ENCODE peak calls at places on chromosomes 4 and X, in seven cellular contexts. J is tibial nerve, Z is SK-N-SH, N is A549, F is esophagus muscularis mucosa, K is stomach, D is sigmoid colon. Q is an unnamed sample.

GRCh38 chr4:17623451-17624001 is 9.1 kb downstream of the MED28 start:
- DNase-seq in J (no peak), Z (no peak), N (no peak), F (no peak), K (no peak), D (no peak), Q (no peak)

GRCh38 chrX:48890934-48891401 is 6.6 kb downstream of the TIMM17B start:
- DNase-seq in J (no peak), Z (peak; percentile 65), N (no peak), F (no peak), K (no peak), D (no peak), Q (no peak)

GRCh38 chr4:98512918-98513317 is 145.5 kb downstream of the TSPAN5 start:
- DNase-seq in J (no peak), Z (no peak), N (no peak), F (no peak), K (no peak), D (no peak), Q (no peak)

GRCh38 chrX:20066968-20067708 is 49.6 kb downstream of the MAP7D2 start:
- DNase-seq in J (no peak), Z (peak; percentile 57), N (peak; percentile 71), F (no peak), K (no peak), D (no peak), Q (no peak)

GRCh38 chr4:138595731-138596465 is 353.7 kb upstream of the SLC7A11 start:
- DNase-seq in J (no peak), Z (no peak), N (no peak), F (no peak), K (no peak), D (no peak), Q (no peak)

GRCh38 chrX:153688900-153689590 is 1.3 kb downstream of the SLC6A8 start:
- DNase-seq in J (no peak), Z (peak; percentile 79), N (no peak), F (no peak), K (peak; percentile 57), D (peak; percentile 85), Q (no peak)

GRCh38 chrX:13088155-13088485 is 43.7 kb upstream of the FAM9C start:
- DNase-seq in J (no peak), Z (no peak), N (no peak), F (no peak), K (no peak), D (no peak), Q (no peak)

GRCh38 chr4:85370400-85371032 is 104.4 kb upstream of the ARHGAP24 start:
- DNase-seq in J (no peak), Z (peak; percentile 5), N (peak; percentile 41), F (no peak), K (peak; percentile 28), D (no peak), Q (no peak)

GRCh38 chr4:137735561-137736104 is 203.3 kb upstream of the PCDH18 start:
- DNase-seq in J (no peak), Z (no peak), N (no peak), F (no peak), K (no peak), D (no peak), Q (no peak)

GRCh38 chrX:149631293-149632165 is at the start of gene TMEM185A:
- DNase-seq in J (peak; percentile 23), Z (peak; percentile 88), N (peak; percentile 57), F (no peak), K (peak; percentile 74), D (peak; percentile 85), Q (peak; percentile 78)

DNA sequence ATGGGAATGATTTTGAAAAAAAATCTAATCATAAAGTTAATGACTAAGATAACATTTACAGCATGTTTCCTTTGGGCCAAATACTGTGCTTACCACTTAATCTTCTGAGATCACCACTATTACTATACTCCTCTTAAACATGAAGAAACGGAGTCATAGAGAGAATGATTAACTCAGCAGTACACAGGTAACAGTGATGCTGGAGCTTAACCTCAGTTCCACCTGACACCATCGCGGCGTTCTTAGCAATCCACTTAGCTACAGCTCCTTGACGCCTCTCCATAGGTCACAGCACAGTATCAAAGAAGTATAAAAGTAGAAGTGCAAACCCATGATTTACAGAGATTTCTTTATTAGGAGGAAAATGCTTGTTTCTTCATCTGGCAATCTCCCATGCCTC is 592.6 kb upstream of the SLIT2 start:
- DNase-seq in J (no peak), Z (no peak), N (no peak), F (no peak), K (no peak), D (no peak), Q (no peak)
- H3K9me3 ChIP-seq in J (no peaks in the 10 kb centered on the region), Z (no peaks in the 10 kb centered on the region), N (no peaks in the 10 kb centered on the region), F (no peaks in the 10 kb centered on the region), K (no peaks in the 10 kb centered on the region), D (no peaks in the 10 kb centered on the region), Q (no peaks in the 10 kb centered on the region)

DNA sequence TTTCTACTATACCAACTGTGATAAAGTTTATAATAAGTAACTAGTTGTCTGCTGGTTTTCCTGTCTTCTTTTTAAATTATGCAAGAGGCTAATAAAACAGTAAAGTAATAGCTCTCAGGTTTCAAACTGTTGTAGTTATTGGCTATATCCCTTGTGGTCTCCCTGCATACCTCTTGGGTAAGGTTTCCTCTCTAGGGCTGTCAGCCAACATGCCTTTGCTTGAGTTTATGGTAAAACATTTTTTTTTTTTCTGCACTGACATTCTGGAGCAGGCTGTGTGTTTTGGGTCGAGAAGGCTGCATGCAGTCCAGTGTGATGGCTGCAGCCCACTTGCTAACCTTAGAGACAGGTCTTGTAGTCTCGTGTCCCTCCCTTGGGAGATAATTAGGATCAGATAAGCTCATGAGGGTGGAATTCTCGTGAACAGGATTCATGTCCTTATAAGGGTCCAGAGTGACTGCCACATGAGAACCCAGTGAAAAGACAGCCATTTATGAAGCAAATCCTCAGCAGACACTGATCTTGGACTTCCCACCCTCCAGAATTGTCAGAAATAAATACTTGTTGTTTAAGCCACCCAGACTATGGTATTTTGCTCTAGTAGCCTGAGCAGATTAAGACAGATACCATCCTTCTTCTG is 831.2 kb downstream of the CCSER1 start:
- DNase-seq in J (no peak), Z (no peak), N (peak; percentile 19), F (no peak), K (no peak), D (no peak), Q (no peak)
- TF ChIP-seq EP300 in J (no peak), Z (no peak), N (no peak), F (no peak), K (no peak), D (no peak), Q (no peak)

GRCh38 chr4:14018191-14018853 is 390.8 kb upstream of the BOD1L1 start:
- DNase-seq in J (no peak), Z (no peak), N (no peak), F (no peak), K (no peak), D (no peak), Q (no peak)
- H3K9me3 ChIP-seq in J (no peaks in the 10 kb centered on the region), Z (peaks cover 7% of the 10 kb centered on the region), N (peaks cover 18% of the 10 kb centered on the region), F (peaks cover 10% of the 10 kb centered on the region), K (no peaks in the 10 kb centered on the region), D (peaks cover 13% of the 10 kb centered on the region), Q (no peaks in the 10 kb centered on the region)

GRCh38 chr4:139892973-139893736 is 227.5 kb downstream of the MGST2 start:
- DNase-seq in J (no peak), Z (no peak), N (no peak), F (no peak), K (no peak), D (no peak), Q (no peak)

GRCh38 chr4:139899346-139899745 is 233.7 kb downstream of the MGST2 start:
- DNase-seq in J (no peak), Z (peak; percentile 58), N (no peak), F (no peak), K (no peak), D (no peak), Q (no peak)

GRCh38 chr4:139898293-139898692 is 232.7 kb downstream of the MGST2 start:
- DNase-seq in J (no peak), Z (no peak), N (no peak), F (no peak), K (no peak), D (no peak), Q (no peak)

GRCh38 chr4:139900964-139901376 is 235.4 kb downstream of the MGST2 start:
- DNase-seq in J (no peak), Z (no peak), N (no peak), F (no peak), K (no peak), D (no peak), Q (no peak)

DNA sequence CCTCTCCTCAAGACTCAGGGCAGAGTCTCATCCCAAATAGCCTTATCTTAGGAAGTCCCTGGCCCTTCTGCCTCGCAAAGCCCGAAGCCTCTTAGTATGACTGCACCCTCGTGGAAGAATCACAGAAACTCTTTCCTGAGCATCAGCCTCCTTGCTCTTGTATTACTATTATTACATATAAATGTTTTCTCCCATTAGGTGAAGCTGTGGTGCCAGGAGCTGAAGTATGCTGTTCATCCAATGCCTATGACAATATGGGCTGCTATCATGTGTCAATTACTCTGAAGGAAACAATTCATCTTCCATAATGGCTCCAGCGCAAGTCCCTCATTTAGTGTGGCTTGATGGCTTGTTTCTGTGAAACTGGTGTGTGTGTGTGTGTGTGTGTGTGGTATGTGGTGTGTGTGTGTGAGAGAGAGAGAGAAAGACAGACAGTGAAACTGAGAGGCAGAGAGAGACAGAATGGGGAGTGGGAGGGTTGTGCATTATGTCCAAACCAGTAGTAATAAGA is 230.7 kb downstream of the MGST2 start:
- DNase-seq in J (no peak), Z (no peak), N (no peak), F (no peak), K (no peak), D (no peak), Q (no peak)
- TF ChIP-seq EP300 in J (no peak), Z (no peak), N (no peak), F (no peak), K (no peak), D (no peak), Q (no peak)

DNA sequence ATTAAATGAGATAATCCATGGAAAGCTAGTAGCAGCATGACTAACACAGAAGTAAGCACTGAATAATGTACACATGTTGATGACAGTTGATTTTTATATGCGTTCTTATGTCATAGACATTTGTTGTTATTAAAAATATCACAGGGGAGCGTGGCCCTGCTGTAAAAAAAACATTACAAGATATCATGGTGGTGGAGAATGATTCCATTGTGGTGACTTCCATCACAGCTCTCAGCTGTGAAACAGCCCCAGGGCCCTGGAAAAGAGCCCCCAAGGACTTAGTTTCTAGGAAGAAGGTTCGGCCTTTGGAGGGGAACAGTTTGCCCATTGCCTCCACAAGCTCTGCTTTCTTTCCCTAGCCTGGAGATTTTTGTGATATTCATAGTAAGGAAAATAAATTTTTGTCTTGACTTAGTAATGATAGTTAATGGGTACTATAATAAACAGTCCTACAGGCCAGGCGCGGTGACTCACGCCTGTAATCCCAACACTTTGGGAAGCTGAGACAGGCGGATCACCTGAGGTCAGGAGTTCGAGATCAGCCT is 49.9 kb downstream of the FAM114A1 start:
- DNase-seq in J (no peak), Z (no peak), N (no peak), F (no peak), K (no peak), D (no peak), Q (no peak)
- H3K9me3 ChIP-seq in J (no peaks in the 10 kb centered on the region), Z (no peaks in the 10 kb centered on the region), N (no peaks in the 10 kb centered on the region), F (no peaks in the 10 kb centered on the region), K (no peaks in the 10 kb centered on the region), D (no peaks in the 10 kb centered on the region), Q (no peaks in the 10 kb centered on the region)

Q was measured in suprapubic skin.